ENCODE peak calls at places on chromosomes 11 and 22, in four cellular contexts. One of them, this sample, is unnamed.

GRCh38 chr11:89498845-89499448 is 7.8 kb upstream of the NOX4 start:
- DNase-seq in mucosa of descending colon: no peak
- DNase-seq in CD4-positive, CD25-positive, alpha-beta regulatory T cell: no peak
- DNase-seq in heart right ventricle: no peak
- DNase-seq in this sample: no peak

GRCh38 chr22:24429411-24430365 is 2.3 kb downstream of the ADORA2A start:
- DNase-seq in heart right ventricle: peak; percentile 65
- DNase-seq in CD4-positive, CD25-positive, alpha-beta regulatory T cell: peak; percentile 45
- DNase-seq in mucosa of descending colon: peak; percentile 78
- DNase-seq in this sample: no peak

GRCh38 chr11:133808393-133809140 is 36.7 kb downstream of the SPATA19 start:
- DNase-seq in heart right ventricle: no peak
- DNase-seq in CD4-positive, CD25-positive, alpha-beta regulatory T cell: no peak
- DNase-seq in mucosa of descending colon: no peak
- DNase-seq in this sample: no peak

GRCh38 chr11:26823963-26824362 is 102.1 kb upstream of the SLC5A12 start:
- DNase-seq in mucosa of descending colon: no peak
- DNase-seq in CD4-positive, CD25-positive, alpha-beta regulatory T cell: no peak
- DNase-seq in heart right ventricle: no peak
- DNase-seq in this sample: no peak

GRCh38 chr11:8099291-8099899 is 18.4 kb downstream of the TUB start:
- DNase-seq in CD4-positive, CD25-positive, alpha-beta regulatory T cell: peak; percentile 60
- DNase-seq in mucosa of descending colon: no peak
- DNase-seq in heart right ventricle: peak; percentile 68
- DNase-seq in this sample: peak; percentile 86

GRCh38 chr11:122661182-122661945 is 5.8 kb downstream of the UBASH3B start:
- DNase-seq in mucosa of descending colon: no peak
- DNase-seq in CD4-positive, CD25-positive, alpha-beta regulatory T cell: no peak
- DNase-seq in heart right ventricle: no peak
- DNase-seq in this sample: no peak

GRCh38 chr11:13333456-13333957 is 55.9 kb downstream of the BMAL1 start:
- DNase-seq in CD4-positive, CD25-positive, alpha-beta regulatory T cell: no peak
- DNase-seq in heart right ventricle: no peak
- DNase-seq in mucosa of descending colon: no peak
- DNase-seq in this sample: peak; percentile 28

GRCh38 chr11:83035070-83035854 is 36.4 kb downstream of the RAB30 start:
- DNase-seq in CD4-positive, CD25-positive, alpha-beta regulatory T cell: no peak
- DNase-seq in heart right ventricle: no peak
- DNase-seq in mucosa of descending colon: no peak
- DNase-seq in this sample: no peak

GRCh38 chr11:60767388-60767811 is 10.7 kb downstream of the MS4A15 start:
- DNase-seq in heart right ventricle: no peak
- DNase-seq in mucosa of descending colon: no peak
- DNase-seq in CD4-positive, CD25-positive, alpha-beta regulatory T cell: no peak
- DNase-seq in this sample: no peak

GRCh38 chr11:38718049-38718448 is 2120.0 kb upstream of the RAG2 start:
- DNase-seq in mucosa of descending colon: no peak
- DNase-seq in heart right ventricle: no peak
- DNase-seq in CD4-positive, CD25-positive, alpha-beta regulatory T cell: no peak
- DNase-seq in this sample: peak; percentile 35

GRCh38 chr22:30871391-30872281 is 96.9 kb downstream of the MORC2 start:
- DNase-seq in heart right ventricle: no peak
- DNase-seq in CD4-positive, CD25-positive, alpha-beta regulatory T cell: no peak
- DNase-seq in mucosa of descending colon: peak; percentile 25
- DNase-seq in this sample: no peak

GRCh38 chr22:33328789-33329296 is 270.7 kb upstream of the SYN3 start:
- DNase-seq in CD4-positive, CD25-positive, alpha-beta regulatory T cell: no peak
- DNase-seq in mucosa of descending colon: no peak
- DNase-seq in heart right ventricle: no peak
- DNase-seq in this sample: peak; percentile 37

GRCh38 chr11:72576661-72577060 is 97.6 kb downstream of the PDE2A start:
- DNase-seq in CD4-positive, CD25-positive, alpha-beta regulatory T cell: no peak
- DNase-seq in heart right ventricle: no peak
- DNase-seq in mucosa of descending colon: no peak
- DNase-seq in this sample: no peak

GRCh38 chr11:68122936-68123539 is 1.9 kb upstream of the CHKA start:
- DNase-seq in mucosa of descending colon: peak; percentile 77
- DNase-seq in CD4-positive, CD25-positive, alpha-beta regulatory T cell: no peak
- DNase-seq in heart right ventricle: no peak
- DNase-seq in this sample: peak; percentile 27

GRCh38 chr11:122137081-122137793 is 21.2 kb upstream of the BLID start:
- DNase-seq in heart right ventricle: no peak
- DNase-seq in CD4-positive, CD25-positive, alpha-beta regulatory T cell: no peak
- DNase-seq in mucosa of descending colon: no peak
- DNase-seq in this sample: peak; percentile 29

GRCh38 chr11:109731451-109731850 is 309.5 kb downstream of the C11orf87 start:
- DNase-seq in CD4-positive, CD25-positive, alpha-beta regulatory T cell: no peak
- DNase-seq in heart right ventricle: no peak
- DNase-seq in mucosa of descending colon: no peak
- DNase-seq in this sample: no peak

GRCh38 chr11:61671527-61671926 is 8.7 kb upstream of the DAGLA start:
- DNase-seq in mucosa of descending colon: no peak
- DNase-seq in heart right ventricle: no peak
- DNase-seq in CD4-positive, CD25-positive, alpha-beta regulatory T cell: no peak
- DNase-seq in this sample: peak; percentile 73

DNA sequence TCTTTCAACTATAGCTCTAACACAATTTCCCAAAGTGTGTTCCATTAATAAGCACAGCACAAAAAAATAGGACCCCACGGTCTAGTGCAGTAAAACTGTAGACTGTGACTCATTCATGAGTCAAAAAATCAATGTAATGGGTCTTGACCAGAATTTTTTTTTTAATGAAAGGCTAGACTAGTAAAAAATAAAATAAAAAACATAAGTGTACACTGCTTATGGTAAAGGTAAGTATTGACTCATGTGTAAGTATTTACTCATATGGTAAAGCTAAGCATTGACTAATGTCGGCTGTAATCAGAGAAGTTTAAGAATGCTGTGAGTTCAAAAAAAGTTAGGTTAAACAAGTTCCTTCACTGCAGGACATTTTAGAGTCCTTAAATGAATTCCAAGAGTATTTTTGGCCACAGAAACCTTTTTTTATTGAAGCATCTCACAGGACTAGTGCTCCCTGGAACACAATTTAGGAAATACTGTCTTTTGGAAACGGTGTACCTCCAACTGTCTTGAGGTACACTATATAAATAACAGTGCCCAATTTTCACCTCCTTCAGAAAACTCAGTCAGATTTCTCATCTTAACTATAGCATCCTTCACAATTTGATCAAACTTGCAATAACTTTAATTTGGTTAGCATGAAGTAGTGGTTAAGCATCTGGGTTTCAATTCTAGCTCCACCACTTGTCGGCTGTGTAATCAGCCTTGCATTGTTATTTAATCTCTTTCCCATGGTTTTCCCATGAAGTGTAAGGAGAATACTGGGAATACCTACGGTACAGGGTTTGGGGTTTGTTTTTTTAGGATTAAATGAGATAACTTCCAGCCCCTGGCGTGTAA is 2.1 kb downstream of the CCDC73 start:
- DNase-seq in heart right ventricle: no peak
- DNase-seq in mucosa of descending colon: no peak
- DNase-seq in CD4-positive, CD25-positive, alpha-beta regulatory T cell: peak; percentile 2
- DNase-seq in this sample: no peak
- H3K4me3 ChIP-seq in heart right ventricle: peak overlapping the region; percentile 12
- H3K4me3 ChIP-seq in mucosa of descending colon: no peak overlapping the region
- H3K4me3 ChIP-seq in CD4-positive, CD25-positive, alpha-beta regulatory T cell: peak overlapping the region; percentile 35
- H3K4me3 ChIP-seq in this sample: no peak overlapping the region

DNA sequence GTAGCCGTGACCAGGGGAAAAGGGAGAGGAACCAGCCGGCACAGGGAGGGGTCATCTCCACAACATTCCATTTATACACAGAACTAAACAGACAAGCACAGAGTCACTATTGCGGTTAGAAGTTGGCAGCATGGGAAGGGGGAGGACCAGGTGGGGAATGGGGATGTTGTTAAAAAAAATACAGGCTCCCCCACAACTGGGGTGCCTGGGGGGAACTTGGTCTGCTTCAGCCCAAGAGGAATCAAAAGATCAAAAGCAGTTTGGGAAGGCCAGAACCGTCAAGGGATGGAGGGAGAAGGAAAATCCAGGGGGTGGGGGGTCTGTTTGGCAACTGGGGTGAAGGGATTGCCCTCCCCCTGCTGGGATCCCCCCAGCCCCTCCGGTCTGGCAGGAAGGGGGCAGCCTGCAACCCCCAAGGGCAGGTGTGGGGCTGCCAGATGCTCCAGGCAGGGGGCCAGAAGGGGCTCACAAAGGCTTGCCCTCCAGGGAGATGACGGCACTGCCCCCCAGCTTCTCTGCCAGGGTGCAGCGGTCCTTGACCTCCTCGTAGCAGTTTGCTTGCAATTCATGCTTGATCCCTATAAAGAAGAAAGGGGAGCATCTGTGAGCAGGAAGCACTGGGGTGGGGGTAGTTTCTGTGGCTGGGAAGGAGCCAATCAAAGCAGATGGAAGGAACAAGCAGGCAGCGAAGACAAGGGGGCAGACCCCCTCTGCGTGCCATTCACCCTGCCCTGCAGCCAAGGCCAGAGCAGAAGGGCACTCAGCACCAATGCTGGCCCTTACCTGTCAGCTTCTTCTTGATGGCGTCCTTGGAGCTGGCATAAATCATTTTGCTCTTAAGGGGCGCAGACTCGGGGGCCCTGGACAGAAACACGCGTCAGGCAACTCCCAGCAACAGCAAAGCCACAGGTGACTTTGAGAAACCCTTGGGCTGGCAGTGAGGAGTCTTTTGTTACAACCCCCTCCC is 2.8 kb downstream of the CFL1 start:
- DNase-seq in CD4-positive, CD25-positive, alpha-beta regulatory T cell: no peak
- DNase-seq in mucosa of descending colon: peak; percentile 63
- DNase-seq in heart right ventricle: no peak
- DNase-seq in this sample: no peak
- H3K4me3 ChIP-seq in CD4-positive, CD25-positive, alpha-beta regulatory T cell: no peak overlapping the region
- H3K4me3 ChIP-seq in mucosa of descending colon: no peak overlapping the region
- H3K4me3 ChIP-seq in heart right ventricle: no peak overlapping the region
- H3K4me3 ChIP-seq in this sample: no peak overlapping the region

GRCh38 chr22:20131593-20131855 is at the start of gene ZDHHC8:
- DNase-seq in mucosa of descending colon: no peak
- DNase-seq in heart right ventricle: no peak
- DNase-seq in CD4-positive, CD25-positive, alpha-beta regulatory T cell: peak; percentile 33
- DNase-seq in this sample: peak; percentile 56
- H3K4me3 ChIP-seq in mucosa of descending colon: peak within 1 kb of the TSS; percentile 94
- H3K4me3 ChIP-seq in heart right ventricle: peak within 1 kb of the TSS; percentile 99
- H3K4me3 ChIP-seq in CD4-positive, CD25-positive, alpha-beta regulatory T cell: peak within 1 kb of the TSS; percentile 26
- H3K4me3 ChIP-seq in this sample: peak within 1 kb of the TSS; percentile 98

GRCh38 chr11:117874910-117875396 is 1.5 kb downstream of the FXYD6 start:
- DNase-seq in mucosa of descending colon: no peak
- DNase-seq in heart right ventricle: no peak
- DNase-seq in CD4-positive, CD25-positive, alpha-beta regulatory T cell: no peak
- DNase-seq in this sample: no peak
- H3K4me3 ChIP-seq in mucosa of descending colon: no peak overlapping the region
- H3K4me3 ChIP-seq in heart right ventricle: peak overlapping the region; percentile 88
- H3K4me3 ChIP-seq in CD4-positive, CD25-positive, alpha-beta regulatory T cell: peak overlapping the region; percentile 32
- H3K4me3 ChIP-seq in this sample: no peak overlapping the region

DNA sequence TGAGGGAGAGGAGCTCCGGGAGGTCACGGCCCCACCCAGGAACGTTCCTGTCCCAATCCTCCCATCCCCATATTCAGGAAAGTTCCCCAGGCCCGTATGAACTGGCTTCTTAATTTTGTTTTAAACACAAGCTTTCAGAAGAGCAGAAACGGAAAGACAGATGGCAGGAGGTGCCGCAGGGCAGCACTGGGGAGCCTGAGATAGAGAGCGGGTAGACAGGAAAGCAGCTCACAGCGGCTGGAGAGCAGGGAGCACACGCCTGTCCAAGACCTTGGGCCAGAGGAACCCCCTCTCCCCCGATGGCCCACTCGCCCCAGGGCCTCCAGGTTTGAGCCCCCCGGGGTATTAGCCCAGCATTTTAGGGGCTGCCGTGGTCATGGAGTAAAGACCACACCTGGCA is 17.8 kb upstream of the KCNQ1OT1 start:
- DNase-seq in CD4-positive, CD25-positive, alpha-beta regulatory T cell: no peak
- DNase-seq in mucosa of descending colon: no peak
- DNase-seq in heart right ventricle: no peak
- DNase-seq in this sample: no peak
- H3K4me3 ChIP-seq in CD4-positive, CD25-positive, alpha-beta regulatory T cell: no peak overlapping the region
- H3K4me3 ChIP-seq in mucosa of descending colon: no peak overlapping the region
- H3K4me3 ChIP-seq in heart right ventricle: no peak overlapping the region
- H3K4me3 ChIP-seq in this sample: no peak overlapping the region